ENCODE peak calls at places on chromosomes 7 and 10, in six cellular contexts. A is thoracic aorta, J is A549, Z is cardiac muscle cell, D is heart left ventricle, K is IMR-90. N is an unnamed sample.

GRCh38 chr7:113289140-113289740 is 170.9 kb upstream of the SMIM30 start:
- DNase-seq in D (no peak), A (no peak), Z (peak; percentile 52), K (peak; percentile 71), J (no peak), N (peak; percentile 57)

GRCh38 chr7:1100886-1101579 is 13.1 kb downstream of the GPER1 start:
- DNase-seq in J (no peak), A (no peak), D (no peak), K (no peak), Z (no peak), N (no peak)

GRCh38 chr7:151575471-151575870 is 55.8 kb upstream of the RHEB start:
- DNase-seq in A (no peak), Z (no peak), J (no peak), D (no peak), K (no peak), N (no peak)

GRCh38 chr7:50303082-50303893 is 1.2 kb upstream of the IKZF1 start:
- DNase-seq in K (no peak), D (peak; percentile 56), A (no peak), Z (no peak), J (no peak), N (peak; percentile 63)

GRCh38 chr7:81769891-81770818 is at the start of gene HGF:
- DNase-seq in K (peak; percentile 87), D (peak; percentile 55), J (no peak), Z (peak; percentile 14), A (no peak), N (peak; percentile 50)

GRCh38 chr7:153190452-153190851 is 430.9 kb downstream of the ACTR3B start:
- DNase-seq in D (no peak), A (no peak), Z (peak; percentile 3), K (no peak), J (peak; percentile 12), N (peak; percentile 70)

GRCh38 chr7:106563466-106564150 is 97.3 kb downstream of the CCDC71L start:
- DNase-seq in D (no peak), A (no peak), Z (no peak), K (peak; percentile 39), J (no peak), N (no peak)

GRCh38 chr7:55507743-55508142 is 64.6 kb downstream of the VOPP1 start:
- DNase-seq in A (no peak), Z (no peak), J (no peak), D (no peak), K (no peak), N (no peak)

GRCh38 chr7:155459133-155459866 is 1.4 kb downstream of the EN2 start:
- DNase-seq in Z (no peak), A (no peak), J (no peak), D (no peak), K (no peak), N (peak; percentile 66)

GRCh38 chr10:58851606-58852005 is 324.8 kb upstream of the PHYHIPL start:
- DNase-seq in Z (no peak), D (no peak), J (no peak), K (peak; percentile 19), A (no peak), N (no peak)

GRCh38 chr10:4136121-4136520 is 351.1 kb upstream of the KLF6 start:
- DNase-seq in J (no peak), Z (no peak), K (no peak), D (no peak), A (no peak), N (no peak)

GRCh38 chr10:127945335-127945734 is 38.4 kb downstream of the PTPRE start:
- DNase-seq in A (no peak), D (no peak), K (peak; percentile 17), Z (no peak), J (no peak), N (no peak)

GRCh38 chr7:108120943-108121342 is 9.2 kb downstream of the LAMB4 start:
- DNase-seq in Z (no peak), A (no peak), D (no peak), K (no peak), J (no peak), N (no peak)

GRCh38 chr7:158500651-158501052 is 87.0 kb downstream of the PTPRN2 start:
- DNase-seq in K (no peak), D (no peak), A (no peak), J (no peak), Z (no peak), N (peak; percentile 71)

GRCh38 chr7:16916111-16916639 is 34.4 kb upstream of the AGR3 start:
- DNase-seq in A (no peak), D (no peak), K (peak; percentile 89), J (no peak), Z (no peak), N (no peak)

GRCh38 chr7:149884016-149884415 is 10.2 kb downstream of the ATP6V0E2 start:
- DNase-seq in D (no peak), K (no peak), Z (no peak), J (no peak), A (no peak), N (no peak)

GRCh38 chr7:97390915-97391593 is 273.6 kb downstream of the SDHAF3 start:
- DNase-seq in A (no peak), K (no peak), D (no peak), Z (no peak), J (no peak), N (no peak)

GRCh38 chr7:47806701-47807103 is 141.6 kb downstream of the PKD1L1 start:
- DNase-seq in Z (no peak), A (no peak), D (no peak), K (no peak), J (no peak), N (no peak)

GRCh38 chr10:131169146-131169545 is 142.4 kb downstream of the TCERG1L start:
- DNase-seq in A (no peak), J (no peak), D (no peak), K (no peak), Z (no peak), N (no peak)

GRCh38 chr7:1248459-1249131 is 15.9 kb downstream of the UNCX start:
- DNase-seq in Z (no peak), D (peak; percentile 54), A (no peak), J (no peak), K (no peak), N (peak; percentile 73)

GRCh38 chr10:80405636-80406035 is 2.7 kb upstream of the PRXL2A start:
- DNase-seq in K (peak; percentile 16), D (no peak), Z (peak; percentile 73), J (no peak), A (no peak), N (peak; percentile 28)

DNA sequence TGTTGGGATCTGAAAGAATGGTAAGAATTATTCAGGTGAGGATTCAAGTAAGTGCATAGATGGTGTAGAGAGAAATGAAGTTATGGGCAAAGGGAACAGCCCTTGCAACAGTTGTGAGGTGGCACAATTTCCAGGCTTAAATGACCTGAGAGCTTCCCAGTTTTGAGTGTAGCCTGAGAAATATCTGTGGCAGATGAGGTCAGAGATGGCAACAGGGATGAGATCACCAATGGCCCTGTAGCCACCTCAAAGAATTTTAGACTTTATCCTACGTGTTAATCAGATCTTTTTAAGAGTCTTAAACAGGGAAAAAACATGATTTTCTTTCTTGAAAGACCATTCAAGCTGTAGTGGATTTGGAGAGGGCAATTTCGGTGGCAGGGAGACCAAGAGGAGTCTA is 1.9 kb upstream of the NRF1 start:
- DNase-seq in A (no peak), Z (no peak), J (no peak), D (no peak), K (no peak), N (no peak)
- H3K4me1 ChIP-seq in A (peaks cover 8% of the 10 kb centered on the region), Z (peaks cover 4% of the 10 kb centered on the region), J (peaks cover 28% of the 10 kb centered on the region), D (peaks cover 37% of the 10 kb centered on the region), K (peaks cover 2% of the 10 kb centered on the region), N (peaks cover 12% of the 10 kb centered on the region)

DNA sequence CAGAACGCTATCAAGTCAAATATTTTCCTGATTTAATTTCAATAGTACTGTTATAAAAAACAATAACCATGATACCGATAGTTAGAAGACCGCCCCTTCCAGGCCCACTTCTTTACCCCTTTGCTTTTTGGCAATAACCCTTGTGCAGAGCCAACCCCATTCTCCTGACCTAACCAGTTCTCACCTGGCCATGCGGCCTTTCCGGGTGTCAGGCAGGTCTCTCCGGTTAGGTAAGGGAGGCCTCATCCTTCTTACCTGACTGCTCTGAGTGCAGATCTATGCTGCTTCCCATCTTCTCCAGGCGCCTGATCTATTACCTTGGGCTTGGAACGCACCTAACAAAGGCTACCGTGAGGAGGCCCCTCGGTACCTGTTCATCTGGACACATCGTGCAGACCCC is 26.6 kb downstream of the ZMIZ1 start:
- DNase-seq in D (no peak), K (no peak), Z (no peak), J (no peak), A (no peak), N (no peak)
- H3K4me1 ChIP-seq in D (peaks cover 100% of the 10 kb centered on the region), K (peaks cover 69% of the 10 kb centered on the region), Z (peaks cover 45% of the 10 kb centered on the region), J (peaks cover 95% of the 10 kb centered on the region), A (peaks cover 32% of the 10 kb centered on the region), N (peaks cover 12% of the 10 kb centered on the region)

GRCh38 chr7:24910551-24911212 is 69.3 kb downstream of the OSBPL3 start:
- DNase-seq in K (no peak), Z (no peak), D (no peak), J (no peak), A (no peak), N (no peak)

GRCh38 chr7:24908757-24909156 is 71.2 kb downstream of the OSBPL3 start:
- DNase-seq in A (no peak), J (no peak), D (no peak), K (no peak), Z (no peak), N (no peak)

GRCh38 chr7:24907311-24907886 is 72.6 kb downstream of the OSBPL3 start:
- DNase-seq in Z (no peak), D (no peak), A (no peak), K (peak; percentile 76), J (peak; percentile 41), N (no peak)

GRCh38 chr7:24905996-24906770 is 73.8 kb downstream of the OSBPL3 start:
- DNase-seq in A (no peak), K (no peak), Z (no peak), J (no peak), D (no peak), N (no peak)

DNA sequence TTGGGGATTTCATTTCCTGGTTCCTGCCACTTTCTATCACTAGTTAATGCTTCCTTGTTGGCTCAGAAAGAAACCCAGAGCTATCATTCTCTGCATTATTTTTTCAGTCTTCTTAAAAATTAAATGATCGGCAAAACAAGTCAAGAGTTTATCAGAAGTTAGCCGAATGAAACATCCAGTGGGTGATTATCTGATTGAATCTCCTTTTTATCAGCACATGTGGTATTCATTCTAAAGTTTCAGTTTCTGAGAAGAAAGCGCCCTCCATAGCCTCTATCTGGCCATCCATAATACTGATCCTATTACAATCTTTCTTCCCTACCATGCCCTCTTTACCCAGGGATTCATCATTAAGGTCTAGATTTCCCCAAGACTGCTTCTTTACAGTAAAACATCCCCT is 71.8 kb downstream of the OSBPL3 start:
- DNase-seq in D (no peak), Z (no peak), J (no peak), A (no peak), K (no peak), N (no peak)
- H3K4me1 ChIP-seq in D (peaks cover 19% of the 10 kb centered on the region), Z (peaks cover 18% of the 10 kb centered on the region), J (peaks cover 29% of the 10 kb centered on the region), A (no peaks in the 10 kb centered on the region), K (peaks cover 14% of the 10 kb centered on the region), N (peaks cover 14% of the 10 kb centered on the region)

GRCh38 chr7:130890176-130891020 is 156.4 kb upstream of the KLF14 start:
- DNase-seq in A (no peak), D (no peak), J (no peak), Z (no peak), K (no peak), N (no peak)

GRCh38 chr7:130888017-130888371 is 154.0 kb upstream of the KLF14 start:
- DNase-seq in Z (no peak), A (no peak), D (no peak), K (no peak), J (no peak), N (no peak)

GRCh38 chr7:130887182-130888016 is 153.4 kb upstream of the KLF14 start:
- DNase-seq in K (peak; percentile 89), A (no peak), J (no peak), D (no peak), Z (no peak), N (no peak)

GRCh38 chr7:130886438-130887135 is 152.6 kb upstream of the KLF14 start:
- DNase-seq in D (no peak), A (no peak), K (no peak), J (no peak), Z (no peak), N (no peak)

GRCh38 chr7:130888468-130888867 is 154.5 kb upstream of the KLF14 start:
- DNase-seq in J (no peak), Z (no peak), A (no peak), D (no peak), K (no peak), N (no peak)
- H3K4me1 ChIP-seq in J (peaks cover 97% of the 10 kb centered on the region), Z (no peaks in the 10 kb centered on the region), A (peaks cover 51% of the 10 kb centered on the region), D (peaks cover 71% of the 10 kb centered on the region), K (peaks cover 45% of the 10 kb centered on the region), N (no peaks in the 10 kb centered on the region)

N was measured in GM23338.